ENCODE peak calls at places on chromosomes 13 and 19, in four cellular contexts. D, O, M and Y are unnamed samples.
A peak's percentile ranks its signal among the peaks of the same experiment; 100 is the strongest.

GRCh38 chr19:11460207-11460606 is 20.6 kb downstream of the ELAVL3 start:
- DNase-seq in M (no peak), D (no peak), O (no peak), Y (no peak)

GRCh38 chr13:31385534-31385933 is 185.8 kb downstream of the B3GLCT start:
- DNase-seq in M (no peak), D (no peak), O (no peak), Y (no peak)

GRCh38 chr13:113926951-113927660 is 46.8 kb downstream of the C13orf46 start:
- DNase-seq in M (no peak), O (no peak), D (no peak), Y (peak; percentile 5)

GRCh38 chr19:17611462-17612244 is 56.2 kb downstream of the COLGALT1 start:
- DNase-seq in D (no peak), O (no peak), M (no peak), Y (no peak)

GRCh38 chr19:3781603-3782002 is 4.6 kb downstream of the MATK start:
- DNase-seq in O (no peak), D (no peak), M (no peak), Y (no peak)

GRCh38 chr13:40755082-40755755 is 15.8 kb downstream of the MRPS31 start:
- DNase-seq in O (no peak), D (no peak), M (no peak), Y (no peak)

GRCh38 chr13:92649140-92649813 is 577.3 kb upstream of the GPC6 start:
- DNase-seq in O (no peak), D (no peak), M (no peak), Y (no peak)

GRCh38 chr13:46609726-46610125 is 56.8 kb downstream of the LRCH1 start:
- DNase-seq in O (no peak), D (no peak), M (no peak), Y (no peak)

GRCh38 chr13:26562538-26562890 is 5.0 kb downstream of the WASF3 start:
- DNase-seq in M (no peak), O (no peak), D (no peak), Y (no peak)

GRCh38 chr13:51286135-51287002 is 53.1 kb upstream of the SERPINE3 start:
- DNase-seq in O (peak; percentile 65), M (peak; percentile 57), D (peak; percentile 11), Y (peak; percentile 75)

GRCh38 chr13:109672545-109672944 is 113.8 kb downstream of the IRS2 start:
- DNase-seq in D (no peak), O (no peak), M (no peak), Y (no peak)

GRCh38 chr13:36344886-36345437 is 1.2 kb downstream of the SPART start:
- DNase-seq in D (no peak), M (no peak), O (no peak), Y (no peak)

GRCh38 chr13:94239135-94239534 is 240.3 kb downstream of the DCT start:
- DNase-seq in O (no peak), D (no peak), M (no peak), Y (no peak)

GRCh38 chr13:50080158-50080855 is 65.1 kb downstream of the KCNRG start:
- DNase-seq in M (no peak), O (no peak), D (no peak), Y (no peak)

GRCh38 chr13:29948246-29948645 is 97.8 kb upstream of the UBL3 start:
- DNase-seq in O (no peak), M (no peak), D (no peak), Y (no peak)

GRCh38 chr13:110330491-110331001 is 23.5 kb downstream of the COL4A2 start:
- DNase-seq in D (peak; percentile 65), O (no peak), M (no peak), Y (no peak)

GRCh38 chr19:45346449-45346848 is 5.9 kb downstream of the KLC3 start:
- DNase-seq in M (no peak), D (no peak), O (no peak), Y (no peak)

GRCh38 chr19:3284759-3285646 is 60.5 kb downstream of the CELF5 start:
- DNase-seq in O (no peak), D (no peak), M (peak; percentile 68), Y (peak; percentile 43)

GRCh38 chr19:14073232-14073924 is 792 bp downstream of the MISP3 start:
- DNase-seq in M (peak; percentile 65), O (peak; percentile 64), D (no peak), Y (no peak)

GRCh38 chr19:45922281-45922680 is 7.7 kb upstream of the NANOS2 start:
- DNase-seq in O (no peak), D (no peak), M (no peak), Y (no peak)

GRCh38 chr13:26941345-26942174 is 181.0 kb upstream of the GPR12 start:
- DNase-seq in M (peak; percentile 4), O (no peak), D (no peak), Y (no peak)

GRCh38 chr19:1061987-1062386 is 5.0 kb upstream of the ARHGAP45 start:
- DNase-seq in D (no peak), M (no peak), O (no peak), Y (no peak)

GRCh38 chr13:24127116-24127631 is 33.3 kb upstream of the SPATA13 start:
- DNase-seq in M (peak; percentile 2), D (no peak), O (no peak), Y (no peak)